ENCODE peak calls at places on chromosomes 4 and X, in eight cellular contexts. One of them, this sample, is unnamed.

GRCh38 chr4:797066-797465 is 28.9 kb downstream of the CPLX1 start:
- DNase-seq in OCI-LY7: peak; percentile 52
- DNase-seq in IMR-90: no peak
- DNase-seq in SK-N-SH: no peak
- DNase-seq in HepG2: no peak
- DNase-seq in mammary epithelial cell: no peak
- DNase-seq in fibroblast of lung: no peak
- DNase-seq in neural progenitor cell: no peak
- DNase-seq in this sample: peak; percentile 26

GRCh38 chr4:15232725-15233597 is 194.9 kb upstream of the C1QTNF7 start:
- DNase-seq in SK-N-SH: no peak
- DNase-seq in mammary epithelial cell: peak; percentile 52
- DNase-seq in neural progenitor cell: no peak
- DNase-seq in fibroblast of lung: peak; percentile 87
- DNase-seq in IMR-90: peak; percentile 83
- DNase-seq in HepG2: peak; percentile 33
- DNase-seq in OCI-LY7: no peak
- DNase-seq in this sample: peak; percentile 67

GRCh38 chrX:41095174-41095573 is 9.9 kb downstream of the USP9X start:
- DNase-seq in HepG2: no peak
- DNase-seq in fibroblast of lung: no peak
- DNase-seq in OCI-LY7: no peak
- DNase-seq in SK-N-SH: no peak
- DNase-seq in IMR-90: no peak
- DNase-seq in mammary epithelial cell: no peak
- DNase-seq in neural progenitor cell: no peak
- DNase-seq in this sample: no peak

GRCh38 chr4:87965501-87965975 is 10.0 kb upstream of the SPP1 start:
- DNase-seq in SK-N-SH: no peak
- DNase-seq in IMR-90: no peak
- DNase-seq in neural progenitor cell: no peak
- DNase-seq in HepG2: no peak
- DNase-seq in fibroblast of lung: no peak
- DNase-seq in mammary epithelial cell: no peak
- DNase-seq in OCI-LY7: no peak
- DNase-seq in this sample: no peak

GRCh38 chrX:118420462-118420861 is 74.6 kb downstream of the WDR44 start:
- DNase-seq in IMR-90: peak; percentile 42
- DNase-seq in OCI-LY7: no peak
- DNase-seq in neural progenitor cell: no peak
- DNase-seq in fibroblast of lung: peak; percentile 38
- DNase-seq in HepG2: no peak
- DNase-seq in SK-N-SH: no peak
- DNase-seq in mammary epithelial cell: peak; percentile 27
- DNase-seq in this sample: no peak

GRCh38 chrX:72714471-72714916 is 388 bp upstream of the PHKA1 start:
- DNase-seq in OCI-LY7: no peak
- DNase-seq in HepG2: peak; percentile 12
- DNase-seq in SK-N-SH: peak; percentile 66
- DNase-seq in mammary epithelial cell: peak; percentile 51
- DNase-seq in IMR-90: peak; percentile 62
- DNase-seq in fibroblast of lung: peak; percentile 73
- DNase-seq in neural progenitor cell: peak; percentile 55
- DNase-seq in this sample: peak; percentile 86

GRCh38 chrX:72057331-72057730 is 74.4 kb downstream of the RTL5 start:
- DNase-seq in neural progenitor cell: no peak
- DNase-seq in SK-N-SH: no peak
- DNase-seq in mammary epithelial cell: no peak
- DNase-seq in IMR-90: no peak
- DNase-seq in OCI-LY7: no peak
- DNase-seq in HepG2: no peak
- DNase-seq in fibroblast of lung: no peak
- DNase-seq in this sample: no peak

GRCh38 chrX:50448565-50448964 is 22.1 kb downstream of the DGKK start:
- DNase-seq in fibroblast of lung: no peak
- DNase-seq in neural progenitor cell: no peak
- DNase-seq in IMR-90: peak; percentile 1
- DNase-seq in OCI-LY7: peak; percentile 2
- DNase-seq in HepG2: peak; percentile 62
- DNase-seq in mammary epithelial cell: peak; percentile 78
- DNase-seq in SK-N-SH: no peak
- DNase-seq in this sample: no peak

GRCh38 chr4:55554453-55555030 is 7.8 kb upstream of the CLOCK start:
- DNase-seq in mammary epithelial cell: no peak
- DNase-seq in HepG2: peak; percentile 19
- DNase-seq in neural progenitor cell: no peak
- DNase-seq in fibroblast of lung: peak; percentile 46
- DNase-seq in SK-N-SH: peak; percentile 26
- DNase-seq in IMR-90: peak; percentile 71
- DNase-seq in OCI-LY7: peak; percentile 40
- DNase-seq in this sample: peak; percentile 44

GRCh38 chrX:19839770-19840254 is 47.6 kb downstream of the SH3KBP1 start:
- DNase-seq in HepG2: no peak
- DNase-seq in fibroblast of lung: peak; percentile 24
- DNase-seq in SK-N-SH: no peak
- DNase-seq in mammary epithelial cell: peak; percentile 46
- DNase-seq in IMR-90: no peak
- DNase-seq in OCI-LY7: peak; percentile 74
- DNase-seq in neural progenitor cell: no peak
- DNase-seq in this sample: no peak

GRCh38 chr4:138007572-138007971 is 234.6 kb downstream of the SLC7A11 start:
- DNase-seq in HepG2: peak; percentile 3
- DNase-seq in IMR-90: no peak
- DNase-seq in fibroblast of lung: peak; percentile 8
- DNase-seq in mammary epithelial cell: peak; percentile 6
- DNase-seq in neural progenitor cell: peak; percentile 14
- DNase-seq in OCI-LY7: no peak
- DNase-seq in SK-N-SH: peak; percentile 4
- DNase-seq in this sample: no peak

GRCh38 chrX:150037041-150037440 is 98.8 kb upstream of the EOLA2 start:
- DNase-seq in IMR-90: no peak
- DNase-seq in HepG2: peak; percentile 35
- DNase-seq in SK-N-SH: no peak
- DNase-seq in neural progenitor cell: no peak
- DNase-seq in fibroblast of lung: no peak
- DNase-seq in mammary epithelial cell: no peak
- DNase-seq in OCI-LY7: no peak
- DNase-seq in this sample: no peak

GRCh38 chrX:148647666-148648065 is 147.2 kb downstream of the AFF2 start:
- DNase-seq in mammary epithelial cell: no peak
- DNase-seq in fibroblast of lung: no peak
- DNase-seq in neural progenitor cell: no peak
- DNase-seq in OCI-LY7: peak; percentile 27
- DNase-seq in IMR-90: no peak
- DNase-seq in SK-N-SH: no peak
- DNase-seq in HepG2: no peak
- DNase-seq in this sample: no peak

GRCh38 chrX:4484266-4484665 is 770.8 kb upstream of the PRKX start:
- DNase-seq in neural progenitor cell: no peak
- DNase-seq in mammary epithelial cell: no peak
- DNase-seq in fibroblast of lung: no peak
- DNase-seq in HepG2: no peak
- DNase-seq in IMR-90: no peak
- DNase-seq in OCI-LY7: no peak
- DNase-seq in SK-N-SH: no peak
- DNase-seq in this sample: no peak

GRCh38 chrX:111270339-111270738 is at the start of gene CAPN6:
- DNase-seq in fibroblast of lung: peak; percentile 13
- DNase-seq in mammary epithelial cell: peak; percentile 55
- DNase-seq in SK-N-SH: no peak
- DNase-seq in OCI-LY7: no peak
- DNase-seq in IMR-90: peak; percentile 5
- DNase-seq in HepG2: no peak
- DNase-seq in neural progenitor cell: peak; percentile 77
- DNase-seq in this sample: no peak

GRCh38 chrX:50700921-50701320 is 113.1 kb downstream of the SHROOM4 start:
- DNase-seq in mammary epithelial cell: no peak
- DNase-seq in HepG2: no peak
- DNase-seq in OCI-LY7: no peak
- DNase-seq in IMR-90: no peak
- DNase-seq in fibroblast of lung: peak; percentile 39
- DNase-seq in SK-N-SH: no peak
- DNase-seq in neural progenitor cell: peak; percentile 62
- DNase-seq in this sample: no peak

GRCh38 chr4:155017426-155017825 is 191.0 kb upstream of the NPY2R start:
- DNase-seq in mammary epithelial cell: no peak
- DNase-seq in neural progenitor cell: no peak
- DNase-seq in fibroblast of lung: no peak
- DNase-seq in IMR-90: no peak
- DNase-seq in SK-N-SH: no peak
- DNase-seq in OCI-LY7: no peak
- DNase-seq in HepG2: no peak
- DNase-seq in this sample: no peak

GRCh38 chr4:38233727-38234478 is 273.7 kb downstream of the PTTG2 start:
- DNase-seq in fibroblast of lung: no peak
- DNase-seq in HepG2: no peak
- DNase-seq in IMR-90: no peak
- DNase-seq in OCI-LY7: no peak
- DNase-seq in mammary epithelial cell: no peak
- DNase-seq in neural progenitor cell: no peak
- DNase-seq in SK-N-SH: no peak
- DNase-seq in this sample: no peak

GRCh38 chrX:8034058-8034457 is 106.8 kb upstream of the PNPLA4 start:
- DNase-seq in mammary epithelial cell: no peak
- DNase-seq in HepG2: no peak
- DNase-seq in IMR-90: no peak
- DNase-seq in neural progenitor cell: peak; percentile 24
- DNase-seq in fibroblast of lung: no peak
- DNase-seq in OCI-LY7: no peak
- DNase-seq in SK-N-SH: no peak
- DNase-seq in this sample: no peak

GRCh38 chr4:69763233-69763632 is 2.8 kb upstream of the SULT1B1 start:
- DNase-seq in neural progenitor cell: no peak
- DNase-seq in fibroblast of lung: no peak
- DNase-seq in HepG2: no peak
- DNase-seq in SK-N-SH: no peak
- DNase-seq in OCI-LY7: no peak
- DNase-seq in IMR-90: no peak
- DNase-seq in mammary epithelial cell: no peak
- DNase-seq in this sample: peak; percentile 62

GRCh38 chr4:106366026-106366425 is 2.6 kb downstream of the GIMD1 start:
- DNase-seq in fibroblast of lung: peak; percentile 89
- DNase-seq in mammary epithelial cell: no peak
- DNase-seq in OCI-LY7: no peak
- DNase-seq in SK-N-SH: no peak
- DNase-seq in neural progenitor cell: no peak
- DNase-seq in IMR-90: peak; percentile 65
- DNase-seq in HepG2: peak; percentile 3
- DNase-seq in this sample: peak; percentile 54

GRCh38 chr4:175905939-175906338 is 93.9 kb upstream of the GPM6A start:
- DNase-seq in fibroblast of lung: no peak
- DNase-seq in IMR-90: no peak
- DNase-seq in SK-N-SH: no peak
- DNase-seq in neural progenitor cell: no peak
- DNase-seq in mammary epithelial cell: no peak
- DNase-seq in HepG2: no peak
- DNase-seq in OCI-LY7: no peak
- DNase-seq in this sample: no peak
- H2AFZ ChIP-seq in fibroblast of lung: no peak overlapping the region
- H2AFZ ChIP-seq in IMR-90: no peak overlapping the region
- H2AFZ ChIP-seq in SK-N-SH: no peak overlapping the region
- H2AFZ ChIP-seq in neural progenitor cell: peak overlapping the region; percentile 26
- H2AFZ ChIP-seq in mammary epithelial cell: no peak overlapping the region
- H2AFZ ChIP-seq in HepG2: no peak overlapping the region
- H2AFZ ChIP-seq in OCI-LY7: no peak overlapping the region
- H2AFZ ChIP-seq in this sample: no peak overlapping the region

GRCh38 chrX:103254921-103255455 is at the start of gene TCEAL8:
- DNase-seq in fibroblast of lung: peak; percentile 81
- DNase-seq in HepG2: peak; percentile 53
- DNase-seq in mammary epithelial cell: peak; percentile 61
- DNase-seq in neural progenitor cell: peak; percentile 88
- DNase-seq in OCI-LY7: peak; percentile 70
- DNase-seq in IMR-90: peak; percentile 74
- DNase-seq in SK-N-SH: peak; percentile 60
- DNase-seq in this sample: no peak
- TF ChIP-seq CTCF in fibroblast of lung: no peak
- TF ChIP-seq CTCF in HepG2: no peak
- TF ChIP-seq CTCF in mammary epithelial cell: no peak
- TF ChIP-seq CTCF in neural progenitor cell: no peak
- TF ChIP-seq CTCF in OCI-LY7: no peak
- TF ChIP-seq CTCF in IMR-90: no peak
- TF ChIP-seq CTCF in SK-N-SH: no peak
- TF ChIP-seq CTCF in this sample: no peak

DNA sequence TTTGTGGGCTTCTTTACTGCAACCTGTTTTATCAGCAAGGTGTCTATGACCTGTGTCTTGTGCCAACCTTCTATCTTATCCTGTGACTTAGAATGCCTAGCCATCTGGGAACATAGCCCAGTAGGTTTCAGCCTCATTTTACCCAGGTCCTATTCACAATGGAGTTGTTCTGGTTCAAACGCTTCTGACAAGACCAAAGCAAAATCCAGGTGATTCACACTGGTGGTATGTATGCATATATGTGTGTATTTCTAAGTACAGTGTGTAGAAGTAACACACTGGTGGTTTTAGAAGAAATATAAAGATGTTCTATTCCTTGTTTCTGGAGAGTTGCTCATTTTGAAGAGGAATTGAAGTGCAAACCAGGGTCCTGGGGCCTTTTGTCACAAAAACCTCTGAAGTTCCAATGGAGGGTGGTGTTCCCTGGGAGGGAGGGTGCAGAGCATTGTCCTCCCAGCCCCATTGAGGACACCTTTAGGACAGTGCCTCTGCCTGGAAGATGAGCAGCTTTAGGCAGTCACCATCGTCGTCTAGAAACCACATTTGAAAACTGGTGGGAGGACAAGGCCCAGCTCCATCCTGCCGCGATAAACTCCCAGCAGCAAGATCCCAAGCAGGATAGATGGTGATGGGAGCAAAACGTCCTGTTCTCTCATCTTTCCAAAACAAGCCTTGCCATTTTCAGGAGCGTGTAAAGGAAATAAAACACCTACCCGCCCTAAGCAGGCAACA is 191.4 kb downstream of the TSPAN5 start:
- DNase-seq in fibroblast of lung: peak; percentile 69
- DNase-seq in IMR-90: peak; percentile 57
- DNase-seq in mammary epithelial cell: no peak
- DNase-seq in neural progenitor cell: no peak
- DNase-seq in SK-N-SH: no peak
- DNase-seq in HepG2: no peak
- DNase-seq in OCI-LY7: no peak
- DNase-seq in this sample: no peak
- H2AFZ ChIP-seq in fibroblast of lung: no peak overlapping the region
- H2AFZ ChIP-seq in IMR-90: peak overlapping the region; percentile 82
- H2AFZ ChIP-seq in mammary epithelial cell: peak overlapping the region; percentile 24
- H2AFZ ChIP-seq in neural progenitor cell: no peak overlapping the region
- H2AFZ ChIP-seq in SK-N-SH: no peak overlapping the region
- H2AFZ ChIP-seq in HepG2: no peak overlapping the region
- H2AFZ ChIP-seq in OCI-LY7: no peak overlapping the region
- H2AFZ ChIP-seq in this sample: no peak overlapping the region

GRCh38 chrX:27590044-27590443 is at the start of gene DCAF8L2:
- DNase-seq in neural progenitor cell: no peak
- DNase-seq in SK-N-SH: no peak
- DNase-seq in OCI-LY7: no peak
- DNase-seq in HepG2: no peak
- DNase-seq in IMR-90: no peak
- DNase-seq in mammary epithelial cell: no peak
- DNase-seq in fibroblast of lung: peak; percentile 3
- DNase-seq in this sample: no peak

GRCh38 chrX:27597506-27597905 is 7.4 kb downstream of the DCAF8L2 start:
- DNase-seq in IMR-90: no peak
- DNase-seq in OCI-LY7: no peak
- DNase-seq in HepG2: no peak
- DNase-seq in SK-N-SH: no peak
- DNase-seq in mammary epithelial cell: peak; percentile 19
- DNase-seq in neural progenitor cell: no peak
- DNase-seq in fibroblast of lung: peak; percentile 33
- DNase-seq in this sample: no peak

GRCh38 chrX:27591938-27592337 is 1.8 kb downstream of the DCAF8L2 start:
- DNase-seq in neural progenitor cell: peak; percentile 5
- DNase-seq in mammary epithelial cell: no peak
- DNase-seq in SK-N-SH: no peak
- DNase-seq in fibroblast of lung: no peak
- DNase-seq in HepG2: no peak
- DNase-seq in IMR-90: no peak
- DNase-seq in OCI-LY7: no peak
- DNase-seq in this sample: no peak
- TF ChIP-seq CTCF in neural progenitor cell: no peak
- TF ChIP-seq CTCF in mammary epithelial cell: no peak
- TF ChIP-seq CTCF in SK-N-SH: no peak
- TF ChIP-seq CTCF in fibroblast of lung: no peak
- TF ChIP-seq CTCF in HepG2: no peak
- TF ChIP-seq CTCF in IMR-90: no peak
- TF ChIP-seq CTCF in OCI-LY7: no peak
- TF ChIP-seq CTCF in this sample: no peak